ENCODE peak calls at places on chromosomes 4 and X, in four cellular contexts. R, C, E and X are unnamed samples.

GRCh38 chrX:44953734-44954502 is 80.9 kb downstream of the KDM6A start:
- DNase-seq in R (no peak), C (no peak), E (no peak), X (no peak)

GRCh38 chr4:133801858-133802257 is 399.7 kb downstream of the PABPC4L start:
- DNase-seq in R (no peak), C (no peak), E (no peak), X (no peak)

GRCh38 chr4:46937493-46937892 is 28.4 kb upstream of the COX7B2 start:
- DNase-seq in R (no peak), C (no peak), E (no peak), X (no peak)

GRCh38 chrX:29145316-29145715 is 558.1 kb downstream of the IL1RAPL1 start:
- DNase-seq in R (no peak), C (no peak), E (no peak), X (no peak)

GRCh38 chr4:100014616-100015015 is 64.5 kb upstream of the H2AZ1 start:
- DNase-seq in R (no peak), C (no peak), E (no peak), X (no peak)

GRCh38 chrX:28398352-28398751 is 188.9 kb upstream of the IL1RAPL1 start:
- DNase-seq in R (no peak), C (no peak), E (no peak), X (no peak)

GRCh38 chr4:4820739-4821138 is 38.7 kb upstream of the MSX1 start:
- DNase-seq in R (no peak), C (no peak), E (no peak), X (no peak)

GRCh38 chrX:10904220-10904619 is 206.9 kb upstream of the HCCS start:
- DNase-seq in R (no peak), C (no peak), E (peak), X (peak)

GRCh38 chr4:154560824-154561231 is 2.0 kb upstream of the FGB start:
- DNase-seq in R (no peak), C (no peak), E (peak), X (peak)

GRCh38 chrX:151386838-151387459 is 10.1 kb upstream of the VMA21 start:
- DNase-seq in R (no peak), C (no peak), E (no peak), X (no peak)

GRCh38 chr4:1533501-1534064 is 127.3 kb upstream of the NKX1-1 start:
- DNase-seq in R (no peak), C (no peak), E (no peak), X (no peak)

GRCh38 chr4:7195546-7196282 is 3.4 kb downstream of the SORCS2 start:
- DNase-seq in R (no peak), C (no peak), E (peak), X (peak)

GRCh38 chr4:143489116-143489515 is 24.4 kb upstream of the SMARCA5 start:
- DNase-seq in R (no peak), C (no peak), E (peak), X (no peak)

GRCh38 chrX:27336466-27337091 is 126.6 kb downstream of the PPP4R3C start:
- DNase-seq in R (no peak), C (no peak), E (no peak), X (no peak)

GRCh38 chr4:149831656-149832208 is 16.1 kb upstream of the IQCM start:
- DNase-seq in R (no peak), C (no peak), E (no peak), X (no peak)

GRCh38 chrX:37779857-37780256 is at the start of gene CYBB:
- DNase-seq in R (no peak), C (no peak), E (no peak), X (no peak)

GRCh38 chr4:1962980-1963379 is 45.8 kb downstream of the NELFA start:
- DNase-seq in R (no peak), C (no peak), E (no peak), X (no peak)

GRCh38 chrX:65866762-65867161 is 173.1 kb downstream of the VSIG4 start:
- DNase-seq in R (no peak), C (no peak), E (no peak), X (no peak)

GRCh38 chrX:41200785-41201184 is 115.5 kb downstream of the USP9X start:
- DNase-seq in R (no peak), C (no peak), E (no peak), X (no peak)

GRCh38 chrX:21974011-21974385 is 33.5 kb downstream of the SMS start:
- DNase-seq in R (no peak), C (no peak), E (no peak), X (no peak)

GRCh38 chrX:38803286-38803608 is 2.0 kb downstream of the MID1IP1 start:
- DNase-seq in R (no peak), C (no peak), E (no peak), X (no peak)

GRCh38 chrX:45351478-45351877 is 150.8 kb upstream of the DIPK2B start:
- DNase-seq in R (no peak), C (no peak), E (peak), X (peak)

GRCh38 chrX:36198575-36198974 is 279.0 kb downstream of the CFAP47 start:
- DNase-seq in R (no peak), C (no peak), E (no peak), X (no peak)

GRCh38 chr4:145487626-145488025 is 6.0 kb downstream of the SMAD1 start:
- DNase-seq in R (no peak), C (no peak), E (no peak), X (no peak)

GRCh38 chrX:627995-628394 is 2.6 kb upstream of the SHOX start:
- DNase-seq in R (no peak), C (no peak), E (no peak), X (no peak)

GRCh38 chrX:630922-631496 is 418 bp downstream of the SHOX start:
- DNase-seq in R (no peak), C (no peak), E (no peak), X (no peak)

GRCh38 chrX:632391-633042 is 1.9 kb downstream of the SHOX start:
- DNase-seq in R (no peak), C (no peak), E (no peak), X (no peak)

GRCh38 chrX:629230-630006 is 1.2 kb upstream of the SHOX start:
- DNase-seq in R (no peak), C (no peak), E (no peak), X (no peak)

GRCh38 chrX:630007-630921 is at the start of gene SHOX:
- DNase-seq in R (no peak), C (peak), E (peak), X (no peak)
- H3K4me3 ChIP-seq in R (no peak), C (no peak), E (peak), X (no peak)

GRCh38 chrX:47992093-47992375 is 11.8 kb downstream of the ZNF182 start:
- DNase-seq in R (no peak), C (no peak), E (peak), X (no peak)
- TF ChIP-seq CTCF in R (no peak), C (no peak), E (no peak), X (no peak)

GRCh38 chr4:139275281-139275735 is 4.7 kb downstream of the MGARP start:
- DNase-seq in R (no peak), C (no peak), E (no peak), X (no peak)

GRCh38 chr4:139278956-139279722 is 886 bp downstream of the MGARP start:
- DNase-seq in R (no peak), C (no peak), E (no peak), X (no peak)

GRCh38 chr4:139279723-139280620 is at the start of gene MGARP:
- DNase-seq in R (no peak), C (peak), E (no peak), X (no peak)

GRCh38 chr4:139281212-139281611 is 1.2 kb upstream of the MGARP start:
- DNase-seq in R (no peak), C (no peak), E (no peak), X (no peak)

DNA sequence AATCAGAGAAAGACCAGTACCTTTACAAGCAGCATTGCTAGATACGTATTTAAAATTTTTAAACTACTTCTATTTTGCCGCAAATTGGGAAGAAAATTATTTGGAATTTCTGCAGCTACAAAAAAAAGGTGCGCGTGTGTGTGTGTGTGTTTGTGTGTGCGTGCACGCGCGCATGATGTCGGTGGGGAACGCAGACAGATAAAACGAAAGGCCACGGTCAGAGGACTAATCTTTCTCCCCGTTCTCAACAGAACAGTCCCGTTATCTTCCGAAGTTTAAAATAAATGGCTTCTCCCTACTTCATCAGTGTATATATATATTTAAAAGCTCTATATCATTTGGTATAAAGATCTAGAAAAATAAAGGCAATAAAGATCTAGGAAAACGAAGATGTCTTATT is 1.6 kb downstream of the MGARP start:
- DNase-seq in R (no peak), C (no peak), E (no peak), X (no peak)
- H3K4me3 ChIP-seq in R (peak), C (no peak), E (no peak), X (peak)

GRCh38 chr4:33746979-33747378 is 2497.3 kb downstream of the ARAP2 start:
- DNase-seq in R (no peak), C (no peak), E (peak), X (no peak)
- TF ChIP-seq CTCF in R (no peak), C (no peak), E (no peak), X (no peak)

DNA sequence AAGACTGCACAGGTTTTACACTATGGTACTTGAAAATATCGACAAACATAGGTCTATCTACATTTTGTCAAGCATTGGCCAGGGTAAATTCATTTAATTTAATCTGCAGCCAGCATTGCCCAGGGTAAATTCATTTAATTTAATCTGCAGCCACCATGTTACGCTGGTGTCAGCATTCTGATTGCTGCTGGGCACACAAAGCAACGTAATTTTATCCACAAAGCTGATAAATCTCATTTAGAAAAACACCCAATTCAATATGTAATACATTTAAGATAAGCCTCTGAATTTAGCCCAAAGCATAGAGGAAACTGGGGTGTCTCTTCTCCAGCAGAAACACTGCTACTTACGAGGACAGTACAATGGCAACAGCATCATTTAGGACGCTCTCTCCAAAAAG is 88.6 kb downstream of the CHST7 start:
- DNase-seq in R (no peak), C (no peak), E (no peak), X (no peak)
- H3K4me3 ChIP-seq in R (no peak), C (no peak), E (no peak), X (no peak)